ENCODE peak calls at places on chromosomes 12 and 14, in six cellular contexts. H is HepG2, N is GM12878, M is GM23338, B is K562, Q is H1. L is an unnamed sample.

GRCh38 chr14:91464615-91465205 is 45.4 kb downstream of the PPP4R3A start:
- DNase-seq in H (no peak), N (no peak), M (no peak), B (no peak), Q (no peak), L (no peak)

GRCh38 chr12:132740652-132741051 is 21.0 kb downstream of the ANKLE2 start:
- DNase-seq in H (no peak), N (no peak), M (no peak), B (no peak), Q (no peak), L (no peak)

GRCh38 chr12:53071591-53072551 is 7.3 kb downstream of the SPRYD3 start:
- DNase-seq in H (no peak), N (no peak), M (no peak), B (peak), Q (no peak), L (no peak)

GRCh38 chr12:92596388-92596787 is 106.4 kb upstream of the PLEKHG7 start:
- DNase-seq in H (no peak), N (no peak), M (no peak), B (no peak), Q (no peak), L (no peak)

GRCh38 chr12:11321980-11322379 is 11.7 kb upstream of the PRB4 start:
- DNase-seq in H (no peak), N (no peak), M (no peak), B (no peak), Q (no peak), L (no peak)

GRCh38 chr14:46480817-46481216 is 170.8 kb downstream of the RPL10L start:
- DNase-seq in H (no peak), N (no peak), M (no peak), B (no peak), Q (no peak), L (no peak)

GRCh38 chr12:42145552-42146215 is 1.0 kb upstream of the GXYLT1 start:
- DNase-seq in H (no peak), N (no peak), M (peak), B (peak), Q (no peak), L (no peak)

GRCh38 chr12:2054091-2055018 is 1.6 kb downstream of the CACNA1C start:
- DNase-seq in H (no peak), N (no peak), M (peak), B (no peak), Q (no peak), L (no peak)

GRCh38 chr14:85527006-85527405 is 2.9 kb upstream of the FLRT2 start:
- DNase-seq in H (no peak), N (no peak), M (no peak), B (no peak), Q (no peak), L (no peak)

GRCh38 chr12:12529783-12530421 is 32.8 kb downstream of the DUSP16 start:
- DNase-seq in H (no peak), N (no peak), M (no peak), B (no peak), Q (no peak), L (no peak)

GRCh38 chr14:40347675-40348074 is 915.4 kb upstream of the FBXO33 start:
- DNase-seq in H (no peak), N (no peak), M (peak), B (no peak), Q (no peak), L (no peak)

GRCh38 chr12:111761099-111761498 is 5.6 kb upstream of the ALDH2 start:
- DNase-seq in H (no peak), N (no peak), M (no peak), B (no peak), Q (no peak), L (no peak)

GRCh38 chr14:64387232-64387737 is 868 bp upstream of the MTHFD1 start:
- DNase-seq in H (peak), N (no peak), M (peak), B (peak), Q (no peak), L (no peak)

GRCh38 chr12:95858451-95859343 is at the start of gene SNRPF:
- DNase-seq in H (peak), N (peak), M (peak), B (peak), Q (peak), L (peak)

GRCh38 chr12:40344312-40344711 is 119.5 kb downstream of the LRRK2 start:
- DNase-seq in H (no peak), N (no peak), M (no peak), B (no peak), Q (no peak), L (no peak)

GRCh38 chr14:105311838-105312237 is 2.7 kb upstream of the PACS2 start:
- DNase-seq in H (no peak), N (no peak), M (no peak), B (no peak), Q (no peak), L (no peak)

GRCh38 chr12:57781801-57782200 is 786 bp upstream of the TSFM start:
- DNase-seq in H (no peak), N (no peak), M (no peak), B (no peak), Q (no peak), L (no peak)

GRCh38 chr12:46815792-46816191 is 10.0 kb downstream of the SLC38A4 start:
- DNase-seq in H (no peak), N (no peak), M (no peak), B (no peak), Q (no peak), L (no peak)

GRCh38 chr14:46820291-46820690 is 168.7 kb upstream of the RPL10L start:
- DNase-seq in H (no peak), N (no peak), M (no peak), B (no peak), Q (no peak), L (no peak)

GRCh38 chr12:3704512-3705348 is 48.2 kb downstream of the CRACR2A start:
- DNase-seq in H (no peak), N (no peak), M (no peak), B (no peak), Q (no peak), L (no peak)

GRCh38 chr14:65070710-65071033 is 31.6 kb downstream of the MAX start:
- DNase-seq in H (no peak), N (no peak), M (no peak), B (no peak), Q (no peak), L (no peak)

GRCh38 chr14:63308723-63309317 is 9.9 kb downstream of the GPHB5 start:
- DNase-seq in H (peak), N (no peak), M (peak), B (peak), Q (peak), L (peak)

GRCh38 chr14:52987042-52987441 is 36.2 kb upstream of the FERMT2 start:
- DNase-seq in H (no peak), N (no peak), M (no peak), B (no peak), Q (no peak), L (no peak)

GRCh38 chr12:111137968-111138367 is 217.6 kb upstream of the MYL2 start:
- DNase-seq in H (no peak), N (no peak), M (no peak), B (peak), Q (no peak), L (no peak)

GRCh38 chr14:90140956-90141316 is 79.1 kb downstream of the KCNK13 start:
- DNase-seq in H (no peak), N (no peak), M (peak), B (no peak), Q (no peak), L (no peak)

GRCh38 chr12:75781532-75782046 is 250.0 kb downstream of the PHLDA1 start:
- DNase-seq in H (no peak), N (no peak), M (no peak), B (peak), Q (no peak), L (no peak)

GRCh38 chr12:32454075-32454474 is 54.7 kb downstream of the FGD4 start:
- DNase-seq in H (no peak), N (no peak), M (peak), B (no peak), Q (peak), L (no peak)

GRCh38 chr12:32454866-32455265 is 55.5 kb downstream of the FGD4 start:
- DNase-seq in H (no peak), N (no peak), M (peak), B (no peak), Q (peak), L (no peak)

GRCh38 chr12:32451816-32452215 is 52.5 kb downstream of the FGD4 start:
- DNase-seq in H (no peak), N (no peak), M (no peak), B (no peak), Q (no peak), L (no peak)

GRCh38 chr12:32457251-32458025 is 58.1 kb downstream of the FGD4 start:
- DNase-seq in H (no peak), N (no peak), M (no peak), B (no peak), Q (no peak), L (no peak)

GRCh38 chr12:32455607-32456063 is 56.3 kb downstream of the FGD4 start:
- DNase-seq in H (peak), N (no peak), M (peak), B (peak), Q (no peak), L (no peak)
- TF ChIP-seq CREB1 in H (no peak), N (no peak), M (no peak), B (no peak), Q (no peak), L (no peak)

GRCh38 chr12:49097381-49097780 is 2.8 kb upstream of the DHH start:
- DNase-seq in H (no peak), N (no peak), M (no peak), B (peak), Q (no peak), L (no peak)

GRCh38 chr12:49098703-49099102 is 4.1 kb upstream of the DHH start:
- DNase-seq in H (no peak), N (no peak), M (no peak), B (no peak), Q (no peak), L (no peak)

GRCh38 chr12:49094966-49095365 is 365 bp upstream of the DHH start:
- DNase-seq in H (no peak), N (no peak), M (no peak), B (no peak), Q (no peak), L (no peak)

GRCh38 chr12:49100380-49100779 is 5.8 kb upstream of the DHH start:
- DNase-seq in H (no peak), N (no peak), M (no peak), B (no peak), Q (no peak), L (no peak)

DNA sequence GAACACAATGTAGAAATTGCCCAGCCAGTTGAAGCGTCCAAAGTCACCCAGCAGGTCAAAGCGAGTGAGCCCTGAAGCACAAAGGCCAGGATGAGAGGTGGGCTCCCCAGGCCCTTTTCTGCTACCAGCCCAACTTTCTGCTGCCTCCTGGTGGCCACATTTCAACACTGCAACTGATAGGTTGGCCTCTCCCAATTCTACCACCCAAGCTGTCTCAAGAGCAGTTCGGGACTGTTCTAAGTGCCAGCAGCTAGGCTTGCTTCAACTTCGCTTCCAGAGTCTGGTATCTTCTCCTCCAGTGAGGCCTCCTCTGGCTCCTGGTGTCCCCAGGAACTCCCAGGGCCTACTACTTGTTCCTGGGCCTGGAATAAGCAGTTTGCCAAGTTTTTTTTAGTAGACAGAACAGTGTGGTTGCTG is 3.4 kb upstream of the DHH start:
- DNase-seq in H (peak), N (no peak), M (peak), B (peak), Q (no peak), L (peak)
- TF ChIP-seq CREB1 in H (no peak), N (no peak), M (no peak), B (no peak), Q (no peak), L (no peak)

DNA sequence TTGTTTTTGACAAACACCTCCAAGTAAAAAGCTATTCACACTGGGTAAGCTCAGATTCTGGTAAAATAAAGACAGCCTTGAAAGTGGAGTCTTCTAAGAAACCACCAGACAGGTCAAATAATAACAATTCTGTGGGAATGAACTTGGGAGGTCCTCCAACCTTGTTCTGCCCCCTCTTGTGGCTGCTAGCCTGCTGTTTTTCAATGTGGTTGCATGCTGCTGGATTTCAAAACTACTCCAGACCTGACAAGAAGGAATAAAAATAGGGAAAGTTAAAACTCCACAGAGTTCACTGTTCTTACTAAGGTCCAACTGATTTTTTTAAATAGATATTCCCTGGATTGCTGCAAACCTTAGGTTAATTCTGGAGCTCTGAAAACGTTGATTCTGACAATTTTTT is 32.2 kb upstream of the RIN3 start:
- DNase-seq in H (no peak), N (no peak), M (no peak), B (no peak), Q (no peak), L (no peak)
- TF ChIP-seq CREB1 in H (no peak), N (no peak), M (no peak), B (no peak), Q (no peak), L (no peak)

GRCh38 chr14:23055621-23056256 is 1.6 kb downstream of the CDH24 start:
- DNase-seq in H (no peak), N (no peak), M (no peak), B (peak), Q (no peak), L (no peak)

GRCh38 chr14:23055147-23055550 is 2.2 kb downstream of the CDH24 start:
- DNase-seq in H (no peak), N (no peak), M (no peak), B (no peak), Q (no peak), L (no peak)

GRCh38 chr14:23057757-23058653 is 685 bp upstream of the CDH24 start:
- DNase-seq in H (peak), N (peak), M (peak), B (peak), Q (peak), L (peak)

GRCh38 chr14:23056956-23057756 is at the start of gene CDH24:
- DNase-seq in H (no peak), N (no peak), M (peak), B (peak), Q (no peak), L (peak)

DNA sequence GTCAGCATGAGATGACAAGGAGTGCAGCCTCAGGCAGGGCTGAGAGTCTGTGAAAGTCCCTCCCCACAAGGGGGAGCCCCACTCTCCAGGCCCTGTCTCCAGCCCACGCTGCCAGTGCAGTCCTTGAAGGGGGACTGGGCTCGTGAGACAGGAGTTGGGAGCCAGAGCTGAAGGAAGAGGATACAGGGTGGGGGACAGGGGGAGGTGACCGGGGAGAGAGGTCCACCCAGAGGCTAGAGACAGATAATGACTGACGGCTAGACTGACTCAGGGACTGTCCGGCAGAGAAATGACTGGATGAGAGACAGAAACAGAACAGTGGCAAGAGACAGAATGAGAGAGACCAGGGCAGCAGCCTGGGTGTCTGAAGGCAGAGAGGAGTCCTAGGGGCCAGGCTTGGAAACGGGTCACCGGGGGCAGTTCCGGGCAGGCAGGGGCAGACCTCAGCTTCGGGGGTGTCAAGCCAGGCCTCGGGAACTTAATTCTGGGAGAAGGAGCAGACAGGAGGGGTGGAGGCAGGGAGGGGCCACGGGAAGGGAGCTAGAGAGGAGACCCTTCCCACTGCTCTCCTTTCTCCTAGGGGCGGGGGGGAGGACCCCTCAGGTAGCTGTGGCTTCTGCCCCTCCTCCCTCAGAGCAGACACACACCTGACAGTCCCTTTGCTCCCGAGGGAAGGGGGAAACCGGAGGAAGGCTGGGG is 914 bp downstream of the CDH24 start:
- DNase-seq in H (peak), N (no peak), M (peak), B (peak), Q (no peak), L (peak)
- TF ChIP-seq CREB1 in H (no peak), N (no peak), M (no peak), B (no peak), Q (peak), L (no peak)

GRCh38 chr14:69610859-69611263 is 535 bp upstream of the SUSD6 start:
- DNase-seq in H (no peak), N (no peak), M (peak), B (no peak), Q (no peak), L (no peak)

GRCh38 chr14:69605761-69606160 is 5.6 kb upstream of the SUSD6 start:
- DNase-seq in H (no peak), N (no peak), M (no peak), B (no peak), Q (no peak), L (no peak)

GRCh38 chr14:69610020-69610858 is 1.2 kb upstream of the SUSD6 start:
- DNase-seq in H (no peak), N (no peak), M (no peak), B (no peak), Q (no peak), L (no peak)

GRCh38 chr14:69606258-69606657 is 5.1 kb upstream of the SUSD6 start:
- DNase-seq in H (peak), N (no peak), M (no peak), B (no peak), Q (no peak), L (no peak)

DNA sequence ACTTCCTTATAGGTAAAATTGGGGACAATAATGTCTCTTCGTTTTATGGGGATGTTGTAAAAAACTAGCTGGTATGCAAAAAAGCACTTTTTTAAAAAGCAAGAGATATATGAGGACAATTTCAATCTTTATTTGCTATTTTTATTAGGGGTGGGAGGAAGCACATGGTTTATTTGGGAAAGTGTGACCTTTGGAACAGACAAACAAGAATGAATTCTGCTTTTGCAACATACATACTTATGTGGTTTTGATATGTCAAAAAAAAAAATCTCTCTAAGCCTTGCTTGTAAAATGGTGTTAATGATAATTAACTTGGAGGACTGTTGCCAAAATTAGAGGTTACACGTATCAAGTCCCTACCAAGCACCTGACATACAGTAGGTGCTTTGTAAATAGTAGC is 4.6 kb upstream of the SUSD6 start:
- DNase-seq in H (no peak), N (no peak), M (no peak), B (no peak), Q (no peak), L (no peak)
- TF ChIP-seq CREB1 in H (no peak), N (no peak), M (no peak), B (no peak), Q (no peak), L (no peak)

GRCh38 chr12:68628698-68629097 is 18.0 kb downstream of the RAP1B start:
- DNase-seq in H (no peak), N (no peak), M (no peak), B (no peak), Q (no peak), L (no peak)

GRCh38 chr12:68630050-68630449 is 19.4 kb downstream of the RAP1B start:
- DNase-seq in H (no peak), N (no peak), M (no peak), B (no peak), Q (no peak), L (no peak)

GRCh38 chr12:68632486-68632885 is 21.8 kb downstream of the RAP1B start:
- DNase-seq in H (no peak), N (no peak), M (no peak), B (no peak), Q (no peak), L (no peak)

GRCh38 chr12:68630598-68630997 is 19.9 kb downstream of the RAP1B start:
- DNase-seq in H (no peak), N (no peak), M (no peak), B (no peak), Q (no peak), L (no peak)

GRCh38 chr12:68631177-68631576 is 20.5 kb downstream of the RAP1B start:
- DNase-seq in H (no peak), N (no peak), M (no peak), B (no peak), Q (no peak), L (no peak)
- TF ChIP-seq CREB1 in H (no peak), N (no peak), M (no peak), B (no peak), Q (no peak), L (no peak)

GRCh38 chr12:122072031-122072970 is 6.3 kb upstream of the MLXIP start:
- DNase-seq in H (no peak), N (no peak), M (no peak), B (no peak), Q (no peak), L (no peak)
- TF ChIP-seq CREB1 in H (no peak), N (no peak), M (no peak), B (no peak), Q (no peak), L (no peak)

L was measured in WTC11.